ENCODE peak calls at places on chromosomes 7 and 10, in five cellular contexts. Z, N, A, Y and K are unnamed samples.

GRCh38 chr7:87359366-87359765 is 13.9 kb downstream of the CROT start:
- DNase-seq in N (peak), Y (no peak), A (peak), Z (no peak), K (no peak)

GRCh38 chr10:71512794-71513379 is 116.2 kb downstream of the CDH23 start:
- DNase-seq in N (no peak), A (no peak), Y (no peak), Z (no peak), K (no peak)

GRCh38 chr10:99977916-99978315 is 31.8 kb downstream of the DNMBP start:
- DNase-seq in Y (no peak), N (peak), A (no peak), Z (no peak), K (no peak)

GRCh38 chr7:112292162-112292561 is 85.7 kb downstream of the ZNF277 start:
- DNase-seq in Z (no peak), Y (no peak), N (no peak), A (no peak), K (no peak)

GRCh38 chr10:21624951-21625350 is 90.9 kb downstream of the MLLT10 start:
- DNase-seq in Z (no peak), A (no peak), N (no peak), Y (no peak), K (no peak)

GRCh38 chr10:50679149-50679548 is 55.4 kb upstream of the SGMS1 start:
- DNase-seq in Y (no peak), N (no peak), Z (no peak), A (no peak), K (no peak)

GRCh38 chr7:38311329-38311937 is 38.0 kb upstream of the TARP start:
- DNase-seq in N (peak), A (no peak), Z (no peak), Y (peak), K (peak)

GRCh38 chr7:38506004-38506403 is 125.2 kb downstream of the AMPH start:
- DNase-seq in A (peak), Y (no peak), N (peak), Z (no peak), K (no peak)